ENCODE peak calls at places on chromosomes 2 and 18, in four cellular contexts. B, Y, N and P are unnamed samples.

GRCh38 chr2:69097908-69098655 is 85.1 kb downstream of the ANTXR1 start:
- DNase-seq in N (no peak), B (peak; percentile 11), Y (no peak), P (no peak)

GRCh38 chr18:14971461-14972185 is 223.7 kb downstream of the ANKRD30B start:
- DNase-seq in Y (no peak), N (no peak), B (no peak), P (no peak)

GRCh38 chr2:6917761-6918421 is 679 bp downstream of the RNF144A start:
- DNase-seq in B (no peak), Y (no peak), N (no peak), P (no peak)

GRCh38 chr2:27211943-27212625 is at the start of the genes ATRAID and SLC5A6:
- DNase-seq in N (peak; percentile 85), Y (no peak), B (peak; percentile 96), P (peak; percentile 93)

GRCh38 chr2:69453475-69454129 is 16.4 kb upstream of the NFU1 start:
- DNase-seq in N (peak; percentile 11), B (no peak), Y (peak; percentile 61), P (peak; percentile 25)

GRCh38 chr2:31522742-31523141 is 58.0 kb downstream of the SRD5A2 start:
- DNase-seq in N (no peak), B (no peak), Y (no peak), P (no peak)

GRCh38 chr2:111178730-111179405 is 58.2 kb downstream of the BCL2L11 start:
- DNase-seq in B (no peak), Y (no peak), N (peak; percentile 21), P (no peak)

GRCh38 chr2:156005999-156006712 is 326.4 kb downstream of the NR4A2 start:
- DNase-seq in B (no peak), Y (no peak), N (no peak), P (no peak)

GRCh38 chr2:157839162-157839801 is 36.8 kb downstream of the ACVR1 start:
- DNase-seq in N (no peak), B (peak; percentile 65), Y (no peak), P (no peak)

GRCh38 chr2:9752441-9753275 is 90.6 kb upstream of the TAF1B start:
- DNase-seq in N (no peak), Y (no peak), B (peak; percentile 48), P (no peak)

GRCh38 chr2:209638346-209638745 is 133.3 kb upstream of the UNC80 start:
- DNase-seq in Y (no peak), B (no peak), N (no peak), P (no peak)

GRCh38 chr2:28153851-28154250 is 238.8 kb upstream of the FOSL2 start:
- DNase-seq in N (no peak), Y (no peak), B (no peak), P (no peak)

GRCh38 chr18:77654302-77654701 is 404.7 kb downstream of the GALR1 start:
- DNase-seq in B (no peak), N (no peak), Y (no peak), P (no peak)

GRCh38 chr2:24824966-24825882 is 32.0 kb downstream of the CENPO start:
- DNase-seq in B (peak; percentile 52), Y (no peak), N (peak; percentile 18), P (peak; percentile 30)

GRCh38 chr2:61645911-61646310 is 107.8 kb upstream of the XPO1 start:
- DNase-seq in B (no peak), N (no peak), Y (no peak), P (no peak)

GRCh38 chr2:191501390-191502168 is 176.4 kb upstream of the NABP1 start:
- DNase-seq in B (no peak), Y (no peak), N (no peak), P (no peak)

GRCh38 chr18:2932247-2933181 is 80.4 kb downstream of the LPIN2 start:
- DNase-seq in N (peak; percentile 70), B (peak; percentile 59), Y (peak; percentile 23), P (no peak)

GRCh38 chr2:2742745-2743144 is 411.7 kb upstream of the MYT1L start:
- DNase-seq in N (no peak), B (no peak), Y (no peak), P (no peak)

GRCh38 chr2:95352291-95353054 is 50.0 kb upstream of the FAHD2A start:
- DNase-seq in Y (no peak), B (no peak), N (no peak), P (no peak)

GRCh38 chr2:68172990-68173715 is 15.5 kb downstream of the PNO1 start:
- DNase-seq in N (peak; percentile 78), Y (no peak), B (no peak), P (no peak)

GRCh38 chr2:61855178-61855523 is 1.3 kb upstream of the FAM161A start:
- DNase-seq in B (no peak), Y (no peak), N (no peak), P (no peak)

GRCh38 chr2:58767833-58768726 is 527.0 kb upstream of the FANCL start:
- DNase-seq in Y (no peak), B (no peak), N (no peak), P (no peak)

GRCh38 chr18:48909721-48910120 is 41.0 kb downstream of the SMAD7 start:
- DNase-seq in Y (no peak), B (no peak), N (no peak), P (no peak)

GRCh38 chr2:74908763-74909444 is 49.5 kb upstream of the POLE4 start:
- DNase-seq in Y (no peak), N (no peak), B (no peak), P (no peak)
- TF ChIP-seq SPI1 in Y (no peak), N (no peak), B (no peak), P (no peak)

GRCh38 chr2:207288628-207289027 is 122.9 kb upstream of the KLF7 start:
- DNase-seq in N (no peak), B (no peak), Y (peak; percentile 59), P (no peak)
- TF ChIP-seq SPI1 in N (no peak), B (no peak), Y (no peak), P (no peak)

DNA sequence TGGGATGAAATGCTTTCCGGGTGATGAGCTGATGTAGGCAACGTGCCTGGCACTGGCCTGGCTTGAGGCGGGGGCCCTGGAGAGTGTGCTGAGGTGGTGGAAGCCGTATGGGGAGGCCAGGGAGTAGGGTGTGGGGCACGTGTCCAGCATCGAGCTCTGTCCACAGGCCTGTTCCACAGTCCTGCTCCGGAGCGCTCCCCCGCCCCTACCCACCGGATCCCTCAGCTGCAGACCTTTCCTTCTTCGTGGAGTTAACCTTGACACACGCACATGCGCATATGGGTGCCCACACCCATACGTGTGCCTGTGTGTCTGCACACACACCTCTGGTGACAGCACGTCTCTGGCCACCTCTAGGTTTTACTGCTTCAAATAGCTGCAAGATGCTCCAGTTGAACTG is 49.3 kb downstream of the INHBB start:
- DNase-seq in Y (no peak), N (no peak), B (no peak), P (no peak)
- TF ChIP-seq SPI1 in Y (no peak), N (no peak), B (no peak), P (no peak)

GRCh38 chr18:21298351-21298750 is 56.3 kb downstream of the GREB1L start:
- DNase-seq in N (no peak), Y (no peak), B (no peak), P (no peak)

GRCh38 chr18:21303445-21303844 is 61.4 kb downstream of the GREB1L start:
- DNase-seq in B (no peak), N (no peak), Y (no peak), P (no peak)

GRCh38 chr18:21300035-21300434 is 58.0 kb downstream of the GREB1L start:
- DNase-seq in B (no peak), Y (no peak), N (no peak), P (no peak)

GRCh38 chr18:21303913-21304312 is 61.9 kb downstream of the GREB1L start:
- DNase-seq in Y (no peak), N (no peak), B (no peak), P (no peak)

GRCh38 chr18:21300616-21301200 is 58.7 kb downstream of the GREB1L start:
- DNase-seq in N (no peak), B (no peak), Y (no peak), P (no peak)
- TF ChIP-seq SPI1 in N (no peak), B (no peak), Y (no peak), P (no peak)

DNA sequence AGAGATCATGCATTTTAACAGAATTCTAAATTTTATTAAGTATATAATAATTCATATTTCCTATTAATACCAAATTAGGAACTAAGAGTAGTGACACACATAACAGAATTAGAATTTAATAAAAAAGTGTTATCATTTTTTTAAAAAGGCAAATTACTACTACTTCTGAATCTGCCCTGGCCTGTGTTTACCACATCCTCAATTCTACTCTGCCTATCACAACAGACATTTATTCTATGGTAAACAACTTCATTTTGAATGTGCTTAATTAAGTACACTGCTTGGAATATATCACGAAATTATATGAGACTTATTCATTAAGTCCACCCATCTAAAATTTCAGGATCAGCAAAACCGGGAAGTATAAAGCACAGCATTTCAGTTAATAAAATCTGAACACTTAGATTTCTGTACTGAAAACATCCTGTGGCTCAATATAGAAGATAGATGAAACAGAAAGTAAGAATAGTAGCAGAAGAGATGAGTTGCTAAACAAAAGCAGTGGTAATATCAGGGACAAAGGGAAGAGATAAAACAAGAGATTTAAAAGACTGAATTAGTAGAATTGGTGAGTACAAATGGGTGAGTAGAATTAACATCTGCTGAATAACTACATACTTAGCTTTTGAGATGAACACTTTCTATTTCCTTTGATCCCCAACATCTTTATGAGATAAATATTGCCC is 3.7 kb downstream of the SMC6 start:
- DNase-seq in B (no peak), N (no peak), Y (no peak), P (no peak)
- TF ChIP-seq SPI1 in B (no peak), N (no peak), Y (no peak), P (peak; percentile 60)